ENCODE peak calls at places on chromosomes 13 and 19, in six cellular contexts. W is bronchial epithelial cell, T is AG04449, L is cardiac muscle cell, P is brain microvascular endothelial cell, Z is pancreas. U is an unnamed sample.

GRCh38 chr19:29263305-29264080 is 50.5 kb upstream of the UQCRFS1 start:
- DNase-seq in W (no peak), T (no peak), L (peak; percentile 51), P (peak; percentile 35), Z (no peak), U (no peak)

GRCh38 chr13:106466691-106467405 is 68.6 kb downstream of the EFNB2 start:
- DNase-seq in W (no peak), T (no peak), L (no peak), P (peak; percentile 75), Z (no peak), U (no peak)

GRCh38 chr13:68714292-68714691 is 1393.3 kb upstream of the ATXN8OS start:
- DNase-seq in W (no peak), T (no peak), L (no peak), P (no peak), Z (no peak), U (no peak)

GRCh38 chr13:99388334-99388923 is 81.2 kb upstream of the GPR183 start:
- DNase-seq in W (no peak), T (no peak), L (no peak), P (no peak), Z (no peak), U (no peak)

GRCh38 chr13:113848431-113849260 is 15.2 kb downstream of the GAS6 start:
- DNase-seq in W (no peak), T (no peak), L (no peak), P (no peak), Z (no peak), U (peak; percentile 86)

GRCh38 chr13:27442071-27442647 is 8.2 kb downstream of the MTIF3 start:
- DNase-seq in W (no peak), T (no peak), L (no peak), P (no peak), Z (no peak), U (no peak)

GRCh38 chr19:4288091-4288777 is 9.2 kb downstream of the SHD start:
- DNase-seq in W (peak; percentile 15), T (no peak), L (no peak), P (no peak), Z (no peak), U (peak; percentile 36)

GRCh38 chr13:75458696-75459422 is 23.1 kb downstream of the TBC1D4 start:
- DNase-seq in W (no peak), T (no peak), L (no peak), P (no peak), Z (peak; percentile 74), U (no peak)

GRCh38 chr19:18294467-18294864 is 13.0 kb upstream of the JUND start:
- DNase-seq in W (peak; percentile 48), T (no peak), L (no peak), P (no peak), Z (peak; percentile 61), U (no peak)

GRCh38 chr13:99971576-99972189 is at the start of gene ZIC5:
- DNase-seq in W (no peak), T (no peak), L (no peak), P (no peak), Z (no peak), U (no peak)

GRCh38 chr13:80921971-80922370 is 581.0 kb upstream of the SPRY2 start:
- DNase-seq in W (no peak), T (no peak), L (peak; percentile 27), P (no peak), Z (no peak), U (no peak)

GRCh38 chr13:93151277-93151676 is 75.3 kb upstream of the GPC6 start:
- DNase-seq in W (peak; percentile 87), T (peak; percentile 58), L (peak; percentile 92), P (peak; percentile 63), Z (no peak), U (peak; percentile 70)

GRCh38 chr19:48499352-48500090 is 12.1 kb downstream of the LMTK3 start:
- DNase-seq in W (no peak), T (no peak), L (no peak), P (no peak), Z (no peak), U (no peak)

GRCh38 chr19:54299515-54299914 is 13.5 kb downstream of the LILRA5 start:
- DNase-seq in W (no peak), T (no peak), L (no peak), P (no peak), Z (peak; percentile 1), U (no peak)
- TF ChIP-seq CTCF in W (no peak), T (no peak), L (no peak), P (no peak), Z (no peak), U (no peak)

GRCh38 chr19:23065306-23065705 is 51.5 kb upstream of the ZNF730 start:
- DNase-seq in W (no peak), T (no peak), L (no peak), P (no peak), Z (no peak), U (no peak)

GRCh38 chr19:23071087-23071511 is 45.7 kb upstream of the ZNF730 start:
- DNase-seq in W (no peak), T (no peak), L (peak; percentile 35), P (peak; percentile 17), Z (no peak), U (no peak)

GRCh38 chr19:23075031-23075733 is 41.6 kb upstream of the ZNF730 start:
- DNase-seq in W (peak; percentile 52), T (no peak), L (peak; percentile 84), P (peak; percentile 60), Z (peak; percentile 43), U (no peak)

GRCh38 chr19:23070353-23070781 is 46.5 kb upstream of the ZNF730 start:
- DNase-seq in W (no peak), T (no peak), L (peak; percentile 60), P (peak; percentile 46), Z (no peak), U (no peak)
- TF ChIP-seq CTCF in W (peak; percentile 34), T (peak; percentile 21), L (peak; percentile 57), P (peak; percentile 70), Z (peak; percentile 27), U (no peak)

GRCh38 chr13:47420012-47420411 is 523.2 kb upstream of the HTR2A start:
- DNase-seq in W (no peak), T (no peak), L (no peak), P (no peak), Z (no peak), U (peak; percentile 8)
- TF ChIP-seq CTCF in W (no peak), T (peak; percentile 4), L (no peak), P (peak; percentile 34), Z (no peak), U (no peak)

DNA sequence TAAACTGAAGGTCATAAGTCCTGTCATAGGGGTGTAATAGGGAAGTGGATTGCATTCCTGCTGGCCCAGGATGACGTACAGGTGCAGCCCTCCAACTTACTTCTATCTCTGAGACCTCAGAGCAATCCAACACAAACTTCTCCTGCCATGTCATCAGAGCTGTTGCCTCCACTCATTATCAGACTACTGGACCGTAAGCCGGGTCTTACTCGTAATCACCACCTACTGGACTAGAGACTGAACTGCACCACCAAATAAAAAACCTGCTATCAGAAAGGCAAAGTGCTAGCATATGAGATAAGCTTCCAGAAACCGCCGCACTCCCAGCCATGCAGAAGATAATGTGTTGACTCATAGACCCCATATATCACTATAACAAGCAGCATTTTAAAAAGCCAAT is 102.1 kb downstream of the SLITRK1 start:
- DNase-seq in W (peak; percentile 47), T (no peak), L (peak; percentile 63), P (peak; percentile 47), Z (no peak), U (peak; percentile 14)
- TF ChIP-seq CTCF in W (peak; percentile 65), T (peak; percentile 30), L (peak; percentile 62), P (peak; percentile 63), Z (no peak), U (peak; percentile 24)

GRCh38 chr13:103388839-103389238 is 322.6 kb upstream of the SLC10A2 start:
- DNase-seq in W (no peak), T (no peak), L (no peak), P (no peak), Z (no peak), U (no peak)
- TF ChIP-seq CTCF in W (no peak), T (no peak), L (no peak), P (no peak), Z (no peak), U (no peak)

GRCh38 chr13:77425705-77426104 is 98.8 kb upstream of the MYCBP2 start:
- DNase-seq in W (no peak), T (no peak), L (no peak), P (no peak), Z (no peak), U (no peak)
- TF ChIP-seq CTCF in W (no peak), T (no peak), L (no peak), P (peak; percentile 26), Z (no peak), U (no peak)

GRCh38 chr13:102394158-102395053 is 7.4 kb downstream of the FGF14 start:
- DNase-seq in W (peak; percentile 66), T (no peak), L (peak; percentile 92), P (peak; percentile 45), Z (peak; percentile 96), U (no peak)
- TF ChIP-seq CTCF in W (peak; percentile 55), T (peak; percentile 17), L (peak; percentile 26), P (peak; percentile 48), Z (no peak), U (no peak)